ENCODE peak calls at places on chromosome 2, in four cellular contexts. S is T-helper 2 cell; G is stimulated activated CD8-positive, alpha-beta memory T cell treated with anti-CD3 and anti-CD28 coated beads, Interleukin-2, amount 100 ng/mL, for 1 hour; M is LoVo. Y is an unnamed sample.

GRCh38 chr2:28895189-28895893 is 874 bp downstream of the WDR43 start:
- DNase-seq in S (peak), M (peak), G (no peak), Y (peak)

GRCh38 chr2:185012643-185013042 is 414.3 kb downstream of the ZNF804A start:
- DNase-seq in M (no peak), G (no peak), S (no peak), Y (no peak)

GRCh38 chr2:204743368-204743960 is 198.2 kb downstream of the PARD3B start:
- DNase-seq in G (no peak), S (no peak), M (no peak), Y (no peak)

GRCh38 chr2:110735366-110735765 is 3.0 kb downstream of the ACOXL start:
- DNase-seq in G (no peak), S (no peak), M (no peak), Y (no peak)

GRCh38 chr2:196153480-196153879 is 17.9 kb downstream of the STK17B start:
- DNase-seq in S (no peak), G (no peak), M (no peak), Y (no peak)

GRCh38 chr2:20609995-20610357 is 40.9 kb downstream of the HS1BP3 start:
- DNase-seq in S (no peak), G (no peak), M (no peak), Y (no peak)

GRCh38 chr2:141055526-141055925 is 1075.3 kb downstream of the LRP1B start:
- DNase-seq in M (no peak), S (no peak), G (no peak), Y (no peak)

GRCh38 chr2:33377048-33377447 is 99.4 kb upstream of the RASGRP3 start:
- DNase-seq in G (no peak), S (no peak), M (no peak), Y (no peak)

GRCh38 chr2:169732583-169733358 is 861 bp upstream of the KLHL23 start:
- DNase-seq in G (no peak), S (no peak), M (no peak), Y (no peak)

GRCh38 chr2:154837035-154837434 is 138.5 kb downstream of the KCNJ3 start:
- DNase-seq in S (no peak), G (no peak), M (no peak), Y (no peak)

GRCh38 chr2:134362152-134362653 is 108.3 kb downstream of the MGAT5 start:
- DNase-seq in M (no peak), G (no peak), S (no peak), Y (no peak)

GRCh38 chr2:238263204-238264071 is 23.6 kb upstream of the HES6 start:
- DNase-seq in M (no peak), G (no peak), S (peak), Y (peak)

GRCh38 chr2:55092439-55092838 is 42.2 kb upstream of the RTN4 start:
- DNase-seq in G (no peak), M (peak), S (no peak), Y (no peak)

GRCh38 chr2:33115728-33116127 is 169.0 kb downstream of the LTBP1 start:
- DNase-seq in M (no peak), S (no peak), G (no peak), Y (no peak)

GRCh38 chr2:111173856-111174255 is 53.1 kb downstream of the BCL2L11 start:
- DNase-seq in M (no peak), G (no peak), S (no peak), Y (no peak)

GRCh38 chr2:197057946-197058345 is 131.4 kb upstream of the PGAP1 start:
- DNase-seq in M (no peak), G (no peak), S (no peak), Y (no peak)

GRCh38 chr2:149617057-149617456 is 29.5 kb upstream of the MMADHC start:
- DNase-seq in G (no peak), S (no peak), M (peak), Y (no peak)

GRCh38 chr2:182941939-182942338 is 75.5 kb upstream of the FRZB start:
- DNase-seq in M (no peak), G (no peak), S (no peak), Y (no peak)

GRCh38 chr2:19785867-19786266 is 115.9 kb downstream of the TTC32 start:
- DNase-seq in M (no peak), G (no peak), S (no peak), Y (no peak)

GRCh38 chr2:20190862-20191713 is 33.8 kb downstream of the SDC1 start:
- DNase-seq in M (peak), G (no peak), S (no peak), Y (no peak)

GRCh38 chr2:45278345-45279078 is 269.3 kb upstream of the SIX2 start:
- DNase-seq in S (no peak), M (no peak), G (no peak), Y (no peak)

GRCh38 chr2:59896499-59896898 is 657.0 kb downstream of the BCL11A start:
- DNase-seq in S (no peak), M (no peak), G (no peak), Y (no peak)

GRCh38 chr2:218221015-218221414 is 4.0 kb downstream of the ARPC2 start:
- DNase-seq in S (no peak), M (no peak), G (no peak), Y (no peak)

Y was measured in kidney epithelial cell.